ENCODE peak calls at places on chromosomes 1 and 21, in ten cellular contexts. J is left lung, W is colonic mucosa, P is lower leg skin, A is neural crest cell, N is foreskin fibroblast, D is tibial nerve, S is right lobe of liver, K is prostate gland, G is HFFc6. H is an unnamed sample.

GRCh38 chr1:109201123-109201703 is 12.5 kb upstream of the SARS1 start:
- DNase-seq in J (no peak), W (peak), P (no peak), A (peak), N (peak), D (no peak), S (peak), K (no peak), G (peak), H (peak)

GRCh38 chr1:160570847-160571246 is 8.4 kb downstream of the CD84 start:
- DNase-seq in J (no peak), W (no peak), P (no peak), A (no peak), N (no peak), D (no peak), S (no peak), K (no peak), G (no peak), H (no peak)

GRCh38 chr21:45973475-45974072 is 8.0 kb upstream of the COL6A1 start:
- DNase-seq in J (no peak), W (peak), P (peak), A (peak), N (peak), D (peak), S (no peak), K (peak), G (peak), H (no peak)

GRCh38 chr1:17624540-17625256 is 85.2 kb downstream of the ARHGEF10L start:
- DNase-seq in J (no peak), W (no peak), P (no peak), A (no peak), N (peak), D (no peak), S (no peak), K (peak), G (peak), H (no peak)

GRCh38 chr1:209207701-209208286 is 375.7 kb upstream of the CAMK1G start:
- DNase-seq in J (peak), W (peak), P (peak), A (peak), N (peak), D (peak), S (peak), K (peak), G (peak), H (peak)

GRCh38 chr21:41251961-41252642 is 64.5 kb upstream of the FAM3B start:
- DNase-seq in J (no peak), W (no peak), P (no peak), A (no peak), N (peak), D (no peak), S (no peak), K (no peak), G (peak), H (no peak)

GRCh38 chr1:158043232-158043631 is 49.8 kb downstream of the KIRREL1 start:
- DNase-seq in J (no peak), W (no peak), P (no peak), A (peak), N (no peak), D (no peak), S (no peak), K (no peak), G (no peak), H (no peak)

GRCh38 chr1:82731216-82731615 is 930.5 kb downstream of the ADGRL2 start:
- DNase-seq in J (no peak), W (no peak), P (no peak), A (no peak), N (no peak), D (no peak), S (no peak), K (no peak), G (no peak), H (no peak)

GRCh38 chr21:38917045-38917774 is 111.5 kb downstream of the ETS2 start:
- DNase-seq in J (no peak), W (no peak), P (no peak), A (no peak), N (no peak), D (no peak), S (peak), K (peak), G (no peak), H (no peak)

GRCh38 chr1:240965581-240966091 is 353.7 kb upstream of the GREM2 start:
- DNase-seq in J (no peak), W (no peak), P (no peak), A (no peak), N (peak), D (no peak), S (no peak), K (no peak), G (peak), H (peak)

DNA sequence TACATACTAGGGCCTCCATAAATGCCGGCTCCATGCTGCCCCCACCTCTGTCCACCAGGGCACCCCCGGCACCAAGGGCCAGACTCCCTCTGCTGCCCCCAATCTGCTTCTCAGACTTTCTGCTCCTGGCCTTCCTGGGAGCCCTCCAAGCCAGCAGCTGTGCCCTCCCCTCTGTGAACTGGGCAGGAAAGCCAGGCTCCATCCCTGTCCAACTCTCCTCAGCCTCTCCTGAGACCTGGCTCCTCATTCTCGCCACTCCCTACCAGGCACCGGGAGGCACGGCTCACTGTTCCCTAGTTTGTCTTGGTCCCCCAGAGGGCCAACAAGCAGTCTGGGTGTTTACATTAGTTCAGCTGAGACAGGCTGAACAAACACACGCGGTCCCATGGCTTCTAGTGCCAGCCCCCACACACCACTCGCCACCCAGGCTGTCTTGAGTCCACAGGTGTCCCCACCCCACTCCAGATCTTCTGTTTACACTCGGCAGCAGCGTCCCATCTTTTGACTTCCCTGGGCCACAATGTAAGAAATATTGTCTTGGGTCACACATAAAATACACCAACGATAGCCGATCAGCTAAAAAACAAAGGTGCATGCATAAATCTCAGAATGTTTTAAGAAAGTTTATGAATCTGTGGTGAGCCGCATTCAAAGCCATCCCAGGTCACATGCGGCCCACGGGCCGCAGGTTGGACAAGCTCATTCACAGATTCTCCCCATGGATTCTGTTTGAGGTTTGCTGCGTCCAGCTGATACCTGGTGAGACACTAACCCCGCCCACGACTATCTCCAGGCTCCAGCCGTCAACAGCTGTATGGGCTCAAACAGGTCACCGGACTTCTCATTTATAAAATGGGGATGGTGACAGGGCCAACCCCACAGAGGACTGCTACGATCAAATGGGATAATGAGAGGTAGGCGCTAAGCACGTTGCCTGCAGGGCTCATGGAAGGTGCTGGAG is 29.5 kb upstream of the ECE1 start:
- DNase-seq in J (peak), W (no peak), P (no peak), A (no peak), N (no peak), D (no peak), S (no peak), K (peak), G (no peak), H (no peak)
- TF ChIP-seq CTCF in J (no peak), W (no peak), P (no peak), A (no peak), N (no peak), D (peak), S (no peak), K (no peak), G (peak), H (no peak)

GRCh38 chr1:164588388-164589341 is 29.7 kb downstream of the PBX1 start:
- DNase-seq in J (peak), W (peak), P (no peak), A (peak), N (peak), D (peak), S (no peak), K (no peak), G (no peak), H (peak)

GRCh38 chr1:164589961-164590507 is 31.1 kb downstream of the PBX1 start:
- DNase-seq in J (no peak), W (no peak), P (no peak), A (no peak), N (no peak), D (no peak), S (no peak), K (no peak), G (no peak), H (no peak)

GRCh38 chr1:164589408-164589807 is 30.4 kb downstream of the PBX1 start:
- DNase-seq in J (no peak), W (no peak), P (no peak), A (no peak), N (no peak), D (no peak), S (no peak), K (no peak), G (no peak), H (no peak)

GRCh38 chr1:164586619-164587018 is 27.6 kb downstream of the PBX1 start:
- DNase-seq in J (no peak), W (no peak), P (no peak), A (no peak), N (no peak), D (no peak), S (no peak), K (no peak), G (no peak), H (no peak)

GRCh38 chr1:164587617-164588367 is 28.8 kb downstream of the PBX1 start:
- DNase-seq in J (no peak), W (no peak), P (no peak), A (no peak), N (peak), D (no peak), S (peak), K (no peak), G (no peak), H (no peak)
- TF ChIP-seq CTCF in J (no peak), W (no peak), P (no peak), A (no peak), N (no peak), D (no peak), S (no peak), K (no peak), G (no peak), H (no peak)

DNA sequence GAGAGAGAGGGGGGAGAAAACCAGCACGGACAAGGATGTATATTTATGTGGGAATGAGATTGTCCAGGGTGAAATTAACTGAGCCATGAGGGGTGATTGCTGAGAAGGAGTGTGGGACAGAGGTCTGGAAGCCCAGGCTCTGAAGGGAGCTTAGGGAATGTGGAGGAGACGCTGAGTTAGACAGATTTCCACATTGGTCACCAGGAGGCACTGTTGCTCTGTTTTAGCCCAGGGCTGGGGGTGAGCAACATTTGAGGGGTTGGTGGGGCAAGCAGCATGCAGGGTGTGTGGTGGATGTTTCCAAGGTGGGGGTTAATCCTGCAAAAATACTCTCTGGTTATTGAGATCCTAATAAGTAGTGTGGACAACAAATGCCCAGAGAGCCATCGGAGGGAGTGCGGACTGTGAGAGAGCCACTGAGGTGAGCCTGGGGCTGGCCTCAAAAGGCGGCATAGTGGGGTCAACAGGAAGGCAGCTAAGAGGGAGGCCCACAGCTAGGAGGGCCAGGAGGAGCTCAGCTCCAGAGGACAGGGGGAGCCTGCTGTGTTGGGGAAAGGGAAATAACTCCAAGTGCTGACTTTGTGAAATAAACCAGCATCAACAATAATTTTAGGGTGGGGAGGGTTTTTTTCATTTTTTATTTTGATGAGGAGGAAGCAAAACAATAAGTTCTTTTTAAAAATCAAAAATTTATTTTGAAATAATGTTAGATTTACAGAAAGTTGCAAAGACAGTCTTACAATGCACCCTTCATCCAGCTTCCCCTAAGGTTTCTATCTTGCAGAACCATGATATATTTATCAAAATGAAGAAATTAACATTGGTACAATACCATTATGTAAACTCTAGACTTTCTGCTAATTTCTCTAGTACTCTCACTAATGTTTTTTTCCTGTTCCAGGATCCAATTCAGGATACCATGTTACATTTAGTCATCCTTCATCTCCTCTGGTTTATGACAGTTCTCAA is 82.8 kb upstream of the CD34 start:
- DNase-seq in J (no peak), W (no peak), P (no peak), A (no peak), N (peak), D (no peak), S (no peak), K (no peak), G (no peak), H (no peak)
- TF ChIP-seq CTCF in J (peak), W (no peak), P (no peak), A (peak), N (peak), D (no peak), S (no peak), K (no peak), G (peak), H (peak)

GRCh38 chr1:15220825-15221431 is 26.1 kb upstream of the FHAD1 start:
- DNase-seq in J (no peak), W (peak), P (no peak), A (no peak), N (no peak), D (no peak), S (no peak), K (no peak), G (no peak), H (no peak)
- TF ChIP-seq CTCF in J (no peak), W (no peak), P (no peak), A (no peak), N (no peak), D (no peak), S (no peak), K (no peak), G (peak), H (no peak)

DNA sequence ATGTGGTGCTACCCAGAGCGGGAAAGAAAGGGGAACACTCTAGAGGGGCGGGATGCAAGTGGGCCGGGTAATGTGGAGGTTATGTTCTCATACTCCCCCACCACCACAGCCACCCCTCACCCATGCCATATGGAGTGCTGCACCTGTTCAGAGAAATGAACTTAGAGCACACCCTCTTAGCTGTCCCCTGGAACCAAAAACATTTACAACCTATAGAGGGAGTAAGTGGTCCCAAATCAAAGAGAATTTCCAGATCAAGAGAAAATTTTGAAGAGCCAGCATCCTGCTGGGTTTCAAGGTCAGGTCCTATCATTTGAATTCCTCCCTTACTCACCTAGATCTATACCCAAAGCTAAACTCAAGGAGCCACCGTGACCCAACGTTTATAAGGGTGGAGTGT is 319.5 kb downstream of the BRINP2 start:
- DNase-seq in J (no peak), W (no peak), P (no peak), A (no peak), N (no peak), D (no peak), S (no peak), K (no peak), G (no peak), H (no peak)
- TF ChIP-seq CTCF in J (no peak), W (no peak), P (no peak), A (no peak), N (no peak), D (no peak), S (no peak), K (no peak), G (no peak), H (no peak)

GRCh38 chr1:66712819-66713218 is 39.4 kb upstream of the DYNLT5 start:
- DNase-seq in J (no peak), W (no peak), P (no peak), A (no peak), N (no peak), D (no peak), S (no peak), K (no peak), G (no peak), H (no peak)

DNA sequence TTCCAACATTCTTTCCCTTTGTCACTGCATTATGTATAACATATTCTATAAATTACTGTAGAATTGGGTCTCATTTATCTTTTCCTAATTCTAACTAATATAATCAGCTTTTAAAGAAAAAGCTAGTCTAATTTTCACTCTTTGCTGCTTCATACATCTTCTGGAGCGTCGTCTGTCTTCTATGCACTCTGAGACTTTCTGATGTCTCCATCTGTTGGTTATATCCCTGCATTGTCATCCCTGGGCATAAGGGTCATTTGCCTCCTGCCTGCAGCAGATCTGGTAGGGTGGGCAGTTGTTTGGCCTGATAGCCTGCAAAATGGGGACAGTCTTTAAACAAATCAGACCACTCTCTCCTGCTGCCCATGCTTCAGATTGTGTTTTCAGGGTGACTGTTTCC is 40.8 kb upstream of the DYNLT5 start:
- DNase-seq in J (no peak), W (no peak), P (no peak), A (no peak), N (peak), D (no peak), S (no peak), K (no peak), G (no peak), H (peak)
- TF ChIP-seq CTCF in J (no peak), W (no peak), P (no peak), A (no peak), N (peak), D (no peak), S (no peak), K (no peak), G (peak), H (peak)

GRCh38 chr1:64242895-64243756 is 39.7 kb downstream of the UBE2U start:
- DNase-seq in J (no peak), W (no peak), P (no peak), A (no peak), N (peak), D (no peak), S (no peak), K (no peak), G (peak), H (peak)
- TF ChIP-seq CTCF in J (no peak), W (no peak), P (no peak), A (peak), N (peak), D (peak), S (peak), K (peak), G (peak), H (no peak)

GRCh38 chr1:113493533-113493932 is 103.2 kb downstream of the MAGI3 start:
- DNase-seq in J (no peak), W (no peak), P (no peak), A (no peak), N (no peak), D (no peak), S (no peak), K (no peak), G (no peak), H (no peak)

GRCh38 chr1:113490384-113490783 is 100.1 kb downstream of the MAGI3 start:
- DNase-seq in J (no peak), W (no peak), P (no peak), A (no peak), N (no peak), D (no peak), S (no peak), K (no peak), G (no peak), H (no peak)

DNA sequence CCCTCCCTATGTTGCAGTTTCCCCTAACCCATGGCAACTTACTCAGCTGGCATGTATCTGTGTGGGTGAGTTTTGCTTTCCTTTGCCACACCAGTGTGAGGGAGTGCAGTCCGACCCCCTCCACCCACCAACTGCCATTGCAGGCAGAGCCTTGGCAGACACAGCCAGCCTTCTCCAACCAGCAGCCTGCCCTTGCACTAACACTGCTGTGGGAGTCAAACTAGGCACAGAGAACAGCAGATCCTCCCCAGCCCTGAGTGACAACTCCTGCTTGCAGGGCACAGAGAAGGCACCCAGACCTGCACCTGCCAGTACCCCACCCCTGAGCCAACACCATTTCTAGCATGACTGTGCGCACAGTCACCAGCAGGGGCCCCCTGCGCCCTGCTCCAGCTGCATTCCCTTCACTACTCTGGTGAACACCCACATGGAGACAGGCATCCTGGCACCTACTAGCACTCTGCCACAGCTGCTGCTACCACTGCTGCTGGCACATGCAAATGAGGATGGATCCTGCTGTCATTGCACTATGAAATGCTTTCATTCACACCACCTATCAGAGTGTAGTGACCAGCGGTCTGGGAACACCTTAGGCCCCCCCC is 98.4 kb downstream of the MAGI3 start:
- DNase-seq in J (no peak), W (no peak), P (no peak), A (no peak), N (peak), D (no peak), S (no peak), K (no peak), G (no peak), H (no peak)
- TF ChIP-seq CTCF in J (no peak), W (no peak), P (no peak), A (no peak), N (no peak), D (no peak), S (no peak), K (no peak), G (peak), H (peak)

DNA sequence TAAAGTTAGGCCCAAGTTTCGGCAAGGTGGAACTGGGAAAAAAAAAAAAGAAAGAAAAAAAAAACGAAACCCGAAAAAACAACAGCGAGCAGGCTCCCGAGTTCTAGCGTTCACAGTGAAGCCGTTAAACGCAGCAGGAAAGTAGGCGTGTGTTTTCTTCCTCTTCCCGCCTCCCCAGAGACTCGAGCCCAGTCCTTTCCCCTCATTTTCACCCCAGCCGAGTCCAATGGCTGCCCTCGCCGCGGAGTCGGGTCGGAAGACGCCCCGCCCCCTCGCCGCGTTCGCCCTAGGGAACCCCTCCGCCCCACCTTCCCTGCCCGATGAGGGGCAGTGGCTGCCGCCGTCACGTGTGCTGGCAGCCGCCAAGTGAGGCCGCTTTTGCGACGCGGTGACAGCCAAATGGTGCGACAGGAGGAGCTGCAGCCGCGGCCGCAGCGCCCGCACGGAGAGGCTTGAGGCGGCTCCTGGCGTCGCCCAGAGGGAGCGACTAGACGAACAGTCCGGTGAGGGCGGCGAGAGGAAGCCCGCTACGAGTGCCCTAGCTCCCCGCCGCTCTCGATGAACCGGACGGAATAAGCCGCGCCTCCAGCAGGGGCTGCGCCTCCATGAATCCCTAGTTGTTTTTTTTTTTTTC is at the start of gene PKN2:
- DNase-seq in J (peak), W (peak), P (peak), A (peak), N (peak), D (peak), S (peak), K (peak), G (peak), H (peak)
- TF ChIP-seq CTCF in J (no peak), W (no peak), P (no peak), A (peak), N (peak), D (peak), S (no peak), K (no peak), G (peak), H (no peak)